ENCODE peak calls at places on chromosomes 7 and 10, in eight cellular contexts. One of them, this sample, is unnamed.

GRCh38 chr7:70334295-70334694 is 736.0 kb downstream of the AUTS2 start:
- DNase-seq in fibroblast of the conjunctiva: no peak
- DNase-seq in mucosa of gallbladder: no peak
- DNase-seq in right cardiac atrium: no peak
- DNase-seq in foreskin keratinocyte: no peak
- DNase-seq in cardiac muscle cell: no peak
- DNase-seq in T-cell: no peak
- DNase-seq in NCI-H2029: no peak
- DNase-seq in this sample: no peak

GRCh38 chr7:39459606-39460090 is 106.6 kb upstream of the YAE1 start:
- DNase-seq in fibroblast of the conjunctiva: no peak
- DNase-seq in mucosa of gallbladder: no peak
- DNase-seq in right cardiac atrium: no peak
- DNase-seq in foreskin keratinocyte: no peak
- DNase-seq in cardiac muscle cell: no peak
- DNase-seq in T-cell: no peak
- DNase-seq in NCI-H2029: no peak
- DNase-seq in this sample: no peak

GRCh38 chr7:99562832-99563231 is 4.4 kb downstream of the ZNF655 start:
- DNase-seq in fibroblast of the conjunctiva: peak; percentile 98
- DNase-seq in mucosa of gallbladder: no peak
- DNase-seq in right cardiac atrium: no peak
- DNase-seq in foreskin keratinocyte: peak; percentile 93
- DNase-seq in cardiac muscle cell: peak; percentile 96
- DNase-seq in T-cell: no peak
- DNase-seq in NCI-H2029: no peak
- DNase-seq in this sample: no peak

GRCh38 chr10:74282853-74283205 is 131.8 kb downstream of the ADK start:
- DNase-seq in fibroblast of the conjunctiva: peak; percentile 18
- DNase-seq in mucosa of gallbladder: no peak
- DNase-seq in right cardiac atrium: no peak
- DNase-seq in foreskin keratinocyte: peak; percentile 61
- DNase-seq in cardiac muscle cell: peak; percentile 30
- DNase-seq in T-cell: no peak
- DNase-seq in NCI-H2029: no peak
- DNase-seq in this sample: no peak

GRCh38 chr7:139618482-139619366 is 95.2 kb downstream of the CLEC2L start:
- DNase-seq in fibroblast of the conjunctiva: no peak
- DNase-seq in mucosa of gallbladder: no peak
- DNase-seq in right cardiac atrium: no peak
- DNase-seq in foreskin keratinocyte: no peak
- DNase-seq in cardiac muscle cell: peak; percentile 55
- DNase-seq in T-cell: no peak
- DNase-seq in NCI-H2029: no peak
- DNase-seq in this sample: peak; percentile 15

GRCh38 chr7:154857728-154858681 is 144.9 kb downstream of the PAXIP1 start:
- DNase-seq in fibroblast of the conjunctiva: no peak
- DNase-seq in mucosa of gallbladder: no peak
- DNase-seq in right cardiac atrium: no peak
- DNase-seq in foreskin keratinocyte: no peak
- DNase-seq in cardiac muscle cell: no peak
- DNase-seq in T-cell: no peak
- DNase-seq in NCI-H2029: peak; percentile 26
- DNase-seq in this sample: no peak

GRCh38 chr7:2209146-2209960 is 23.4 kb downstream of the MAD1L1 start:
- DNase-seq in fibroblast of the conjunctiva: peak; percentile 63
- DNase-seq in mucosa of gallbladder: peak; percentile 62
- DNase-seq in right cardiac atrium: peak; percentile 77
- DNase-seq in foreskin keratinocyte: no peak
- DNase-seq in cardiac muscle cell: peak; percentile 83
- DNase-seq in T-cell: peak; percentile 21
- DNase-seq in NCI-H2029: peak; percentile 14
- DNase-seq in this sample: peak; percentile 29

GRCh38 chr7:138970979-138971378 is 10.2 kb downstream of the KIAA1549 start:
- DNase-seq in fibroblast of the conjunctiva: no peak
- DNase-seq in mucosa of gallbladder: no peak
- DNase-seq in right cardiac atrium: no peak
- DNase-seq in foreskin keratinocyte: no peak
- DNase-seq in cardiac muscle cell: no peak
- DNase-seq in T-cell: no peak
- DNase-seq in NCI-H2029: no peak
- DNase-seq in this sample: no peak

GRCh38 chr10:113496124-113496523 is 56.7 kb upstream of the HABP2 start:
- DNase-seq in fibroblast of the conjunctiva: no peak
- DNase-seq in mucosa of gallbladder: no peak
- DNase-seq in right cardiac atrium: no peak
- DNase-seq in foreskin keratinocyte: no peak
- DNase-seq in cardiac muscle cell: no peak
- DNase-seq in T-cell: no peak
- DNase-seq in NCI-H2029: no peak
- DNase-seq in this sample: no peak

GRCh38 chr10:127193125-127193524 is 3.3 kb downstream of the INSYN2A start:
- DNase-seq in fibroblast of the conjunctiva: no peak
- DNase-seq in mucosa of gallbladder: no peak
- DNase-seq in right cardiac atrium: no peak
- DNase-seq in foreskin keratinocyte: no peak
- DNase-seq in cardiac muscle cell: peak; percentile 31
- DNase-seq in T-cell: no peak
- DNase-seq in NCI-H2029: no peak
- DNase-seq in this sample: no peak

GRCh38 chr7:141550694-141551079 is 523 bp upstream of the AGK start:
- DNase-seq in fibroblast of the conjunctiva: no peak
- DNase-seq in mucosa of gallbladder: no peak
- DNase-seq in right cardiac atrium: no peak
- DNase-seq in foreskin keratinocyte: peak; percentile 12
- DNase-seq in cardiac muscle cell: no peak
- DNase-seq in T-cell: peak; percentile 15
- DNase-seq in NCI-H2029: no peak
- DNase-seq in this sample: no peak

GRCh38 chr7:100686201-100686821 is 7.7 kb downstream of the GIGYF1 start:
- DNase-seq in fibroblast of the conjunctiva: no peak
- DNase-seq in mucosa of gallbladder: no peak
- DNase-seq in right cardiac atrium: no peak
- DNase-seq in foreskin keratinocyte: no peak
- DNase-seq in cardiac muscle cell: no peak
- DNase-seq in T-cell: no peak
- DNase-seq in NCI-H2029: no peak
- DNase-seq in this sample: no peak

GRCh38 chr7:121297843-121298242 is 31.0 kb upstream of the WNT16 start:
- DNase-seq in fibroblast of the conjunctiva: no peak
- DNase-seq in mucosa of gallbladder: no peak
- DNase-seq in right cardiac atrium: no peak
- DNase-seq in foreskin keratinocyte: no peak
- DNase-seq in cardiac muscle cell: no peak
- DNase-seq in T-cell: no peak
- DNase-seq in NCI-H2029: no peak
- DNase-seq in this sample: no peak

GRCh38 chr10:132281915-132282666 is 25.7 kb downstream of the STK32C start:
- DNase-seq in fibroblast of the conjunctiva: no peak
- DNase-seq in mucosa of gallbladder: no peak
- DNase-seq in right cardiac atrium: peak; percentile 12
- DNase-seq in foreskin keratinocyte: no peak
- DNase-seq in cardiac muscle cell: no peak
- DNase-seq in T-cell: no peak
- DNase-seq in NCI-H2029: peak; percentile 37
- DNase-seq in this sample: no peak

GRCh38 chr10:86536294-86536861 is 14.8 kb upstream of the WAPL start:
- DNase-seq in fibroblast of the conjunctiva: no peak
- DNase-seq in mucosa of gallbladder: no peak
- DNase-seq in right cardiac atrium: no peak
- DNase-seq in foreskin keratinocyte: no peak
- DNase-seq in cardiac muscle cell: no peak
- DNase-seq in T-cell: peak; percentile 54
- DNase-seq in NCI-H2029: no peak
- DNase-seq in this sample: peak; percentile 44

GRCh38 chr7:45407730-45408406 is 166.3 kb upstream of the ADCY1 start:
- DNase-seq in fibroblast of the conjunctiva: no peak
- DNase-seq in mucosa of gallbladder: no peak
- DNase-seq in right cardiac atrium: no peak
- DNase-seq in foreskin keratinocyte: no peak
- DNase-seq in cardiac muscle cell: no peak
- DNase-seq in T-cell: no peak
- DNase-seq in NCI-H2029: no peak
- DNase-seq in this sample: no peak

GRCh38 chr10:127619550-127619949 is 70.4 kb downstream of the NPS start:
- DNase-seq in fibroblast of the conjunctiva: no peak
- DNase-seq in mucosa of gallbladder: no peak
- DNase-seq in right cardiac atrium: no peak
- DNase-seq in foreskin keratinocyte: no peak
- DNase-seq in cardiac muscle cell: no peak
- DNase-seq in T-cell: no peak
- DNase-seq in NCI-H2029: peak; percentile 3
- DNase-seq in this sample: no peak

GRCh38 chr7:123865517-123866117 is 20.6 kb downstream of the HYAL4 start:
- DNase-seq in fibroblast of the conjunctiva: peak; percentile 48
- DNase-seq in mucosa of gallbladder: peak; percentile 62
- DNase-seq in right cardiac atrium: no peak
- DNase-seq in foreskin keratinocyte: no peak
- DNase-seq in cardiac muscle cell: peak; percentile 84
- DNase-seq in T-cell: no peak
- DNase-seq in NCI-H2029: peak; percentile 36
- DNase-seq in this sample: peak; percentile 28

GRCh38 chr7:13197501-13197900 is 510.1 kb downstream of the ARL4A start:
- DNase-seq in fibroblast of the conjunctiva: peak; percentile 9
- DNase-seq in mucosa of gallbladder: no peak
- DNase-seq in right cardiac atrium: no peak
- DNase-seq in foreskin keratinocyte: no peak
- DNase-seq in cardiac muscle cell: peak; percentile 33
- DNase-seq in T-cell: no peak
- DNase-seq in NCI-H2029: no peak
- DNase-seq in this sample: no peak

GRCh38 chr7:102193806-102194205 is 92.9 kb upstream of the SH2B2 start:
- DNase-seq in fibroblast of the conjunctiva: peak; percentile 3
- DNase-seq in mucosa of gallbladder: no peak
- DNase-seq in right cardiac atrium: no peak
- DNase-seq in foreskin keratinocyte: no peak
- DNase-seq in cardiac muscle cell: peak; percentile 48
- DNase-seq in T-cell: no peak
- DNase-seq in NCI-H2029: no peak
- DNase-seq in this sample: no peak

GRCh38 chr7:109793-110556 is 82.4 kb upstream of the FAM20C start:
- DNase-seq in fibroblast of the conjunctiva: no peak
- DNase-seq in mucosa of gallbladder: no peak
- DNase-seq in right cardiac atrium: no peak
- DNase-seq in foreskin keratinocyte: no peak
- DNase-seq in cardiac muscle cell: no peak
- DNase-seq in T-cell: no peak
- DNase-seq in NCI-H2029: no peak
- DNase-seq in this sample: no peak

GRCh38 chr7:27944626-27945025 is 204.7 kb downstream of the TAX1BP1 start:
- DNase-seq in fibroblast of the conjunctiva: no peak
- DNase-seq in mucosa of gallbladder: no peak
- DNase-seq in right cardiac atrium: no peak
- DNase-seq in foreskin keratinocyte: no peak
- DNase-seq in cardiac muscle cell: no peak
- DNase-seq in T-cell: no peak
- DNase-seq in NCI-H2029: no peak
- DNase-seq in this sample: no peak

GRCh38 chr7:73451780-73452398 is 18.3 kb downstream of the FZD9 start:
- DNase-seq in fibroblast of the conjunctiva: peak; percentile 69
- DNase-seq in mucosa of gallbladder: peak; percentile 44
- DNase-seq in right cardiac atrium: no peak
- DNase-seq in foreskin keratinocyte: no peak
- DNase-seq in cardiac muscle cell: peak; percentile 77
- DNase-seq in T-cell: no peak
- DNase-seq in NCI-H2029: peak; percentile 55
- DNase-seq in this sample: peak; percentile 48

GRCh38 chr7:1331576-1332467 is 99.2 kb downstream of the UNCX start:
- DNase-seq in fibroblast of the conjunctiva: no peak
- DNase-seq in mucosa of gallbladder: no peak
- DNase-seq in right cardiac atrium: no peak
- DNase-seq in foreskin keratinocyte: no peak
- DNase-seq in cardiac muscle cell: no peak
- DNase-seq in T-cell: no peak
- DNase-seq in NCI-H2029: no peak
- DNase-seq in this sample: no peak

GRCh38 chr7:131431289-131431688 is 103.6 kb downstream of the MKLN1 start:
- DNase-seq in fibroblast of the conjunctiva: no peak
- DNase-seq in mucosa of gallbladder: no peak
- DNase-seq in right cardiac atrium: peak; percentile 24
- DNase-seq in foreskin keratinocyte: peak; percentile 92
- DNase-seq in cardiac muscle cell: peak; percentile 71
- DNase-seq in T-cell: no peak
- DNase-seq in NCI-H2029: peak; percentile 90
- DNase-seq in this sample: no peak

GRCh38 chr7:18179058-18179457 is 151.4 kb upstream of the PRPS1L1 start:
- DNase-seq in fibroblast of the conjunctiva: no peak
- DNase-seq in mucosa of gallbladder: no peak
- DNase-seq in right cardiac atrium: no peak
- DNase-seq in foreskin keratinocyte: no peak
- DNase-seq in cardiac muscle cell: peak; percentile 24
- DNase-seq in T-cell: no peak
- DNase-seq in NCI-H2029: no peak
- DNase-seq in this sample: no peak

GRCh38 chr10:33927347-33927746 is 592.9 kb upstream of the NRP1 start:
- DNase-seq in fibroblast of the conjunctiva: no peak
- DNase-seq in mucosa of gallbladder: no peak
- DNase-seq in right cardiac atrium: peak; percentile 20
- DNase-seq in foreskin keratinocyte: peak; percentile 96
- DNase-seq in cardiac muscle cell: peak; percentile 45
- DNase-seq in T-cell: no peak
- DNase-seq in NCI-H2029: no peak
- DNase-seq in this sample: no peak

GRCh38 chr10:50393784-50394183 is 142.5 kb upstream of the ASAH2 start:
- DNase-seq in fibroblast of the conjunctiva: no peak
- DNase-seq in mucosa of gallbladder: no peak
- DNase-seq in right cardiac atrium: no peak
- DNase-seq in foreskin keratinocyte: no peak
- DNase-seq in cardiac muscle cell: peak; percentile 76
- DNase-seq in T-cell: no peak
- DNase-seq in NCI-H2029: no peak
- DNase-seq in this sample: no peak

GRCh38 chr7:50591480-50592438 is 26.6 kb upstream of the DDC start:
- DNase-seq in fibroblast of the conjunctiva: no peak
- DNase-seq in mucosa of gallbladder: no peak
- DNase-seq in right cardiac atrium: no peak
- DNase-seq in foreskin keratinocyte: no peak
- DNase-seq in cardiac muscle cell: no peak
- DNase-seq in T-cell: no peak
- DNase-seq in NCI-H2029: peak; percentile 75
- DNase-seq in this sample: no peak

GRCh38 chr10:114874827-114875541 is 53.4 kb downstream of the FHIP2A start:
- DNase-seq in fibroblast of the conjunctiva: peak; percentile 49
- DNase-seq in mucosa of gallbladder: no peak
- DNase-seq in right cardiac atrium: peak; percentile 36
- DNase-seq in foreskin keratinocyte: no peak
- DNase-seq in cardiac muscle cell: peak; percentile 73
- DNase-seq in T-cell: no peak
- DNase-seq in NCI-H2029: no peak
- DNase-seq in this sample: peak; percentile 7

GRCh38 chr10:92785118-92785517 is 63.2 kb upstream of the EXOC6 start:
- DNase-seq in fibroblast of the conjunctiva: no peak
- DNase-seq in mucosa of gallbladder: no peak
- DNase-seq in right cardiac atrium: no peak
- DNase-seq in foreskin keratinocyte: no peak
- DNase-seq in cardiac muscle cell: no peak
- DNase-seq in T-cell: no peak
- DNase-seq in NCI-H2029: no peak
- DNase-seq in this sample: no peak

GRCh38 chr10:114869500-114869899 is 47.9 kb downstream of the FHIP2A start:
- DNase-seq in fibroblast of the conjunctiva: peak; percentile 85
- DNase-seq in mucosa of gallbladder: no peak
- DNase-seq in right cardiac atrium: no peak
- DNase-seq in foreskin keratinocyte: no peak
- DNase-seq in cardiac muscle cell: peak; percentile 87
- DNase-seq in T-cell: no peak
- DNase-seq in NCI-H2029: no peak
- DNase-seq in this sample: no peak

GRCh38 chr7:44466300-44467216 is 23.9 kb downstream of the NUDCD3 start:
- DNase-seq in fibroblast of the conjunctiva: peak; percentile 51
- DNase-seq in mucosa of gallbladder: no peak
- DNase-seq in right cardiac atrium: no peak
- DNase-seq in foreskin keratinocyte: no peak
- DNase-seq in cardiac muscle cell: peak; percentile 25
- DNase-seq in T-cell: no peak
- DNase-seq in NCI-H2029: no peak
- DNase-seq in this sample: no peak

GRCh38 chr10:73110345-73110849 is at the start of gene NUDT13:
- DNase-seq in fibroblast of the conjunctiva: no peak
- DNase-seq in mucosa of gallbladder: peak; percentile 79
- DNase-seq in right cardiac atrium: peak; percentile 68
- DNase-seq in foreskin keratinocyte: peak; percentile 40
- DNase-seq in cardiac muscle cell: peak; percentile 87
- DNase-seq in T-cell: peak; percentile 17
- DNase-seq in NCI-H2029: peak; percentile 40
- DNase-seq in this sample: peak; percentile 44

This sample was measured in immature natural killer cell.